ENCODE peak calls at places on chromosomes 3 and 15, in seven cellular contexts. T is RWPE2; H is stimulated activated CD4-positive, alpha-beta T cell treated with anti-CD3 and anti-CD28 coated beads, Interleukin-2, amount 100 ng/mL, for 48 hours; C is WTC11; Y is endodermal cell; S is neural crest cell; D is retina. L is an unnamed sample.

GRCh38 chr15:68315495-68316007 is 38.0 kb downstream of the FEM1B start:
- DNase-seq in T (peak), H (no peak), C (peak), Y (peak), S (no peak), D (no peak), L (peak)

GRCh38 chr3:135771760-135772159 is 193.8 kb upstream of the PPP2R3A start:
- DNase-seq in T (no peak), H (no peak), C (no peak), Y (no peak), S (no peak), D (peak), L (no peak)

GRCh38 chr3:21551019-21551418 is 200.0 kb downstream of the ZNF385D start:
- DNase-seq in T (no peak), H (no peak), C (no peak), Y (peak), S (no peak), D (no peak), L (no peak)

GRCh38 chr15:70863450-70864218 is 9.7 kb upstream of the LARP6 start:
- DNase-seq in T (peak), H (no peak), C (no peak), Y (no peak), S (no peak), D (no peak), L (no peak)

GRCh38 chr3:139848660-139849059 is 86.3 kb upstream of the CLSTN2 start:
- DNase-seq in T (no peak), H (no peak), C (no peak), Y (no peak), S (no peak), D (no peak), L (no peak)

GRCh38 chr3:109025896-109026295 is 72.2 kb upstream of the GUCA1C start:
- DNase-seq in T (no peak), H (no peak), C (no peak), Y (no peak), S (no peak), D (no peak), L (no peak)

GRCh38 chr3:103048371-103048722 is 613.5 kb downstream of the ZPLD1 start:
- DNase-seq in T (no peak), H (no peak), C (no peak), Y (no peak), S (no peak), D (no peak), L (no peak)

GRCh38 chr3:169044341-169045113 is 619.0 kb downstream of the MECOM start:
- DNase-seq in T (no peak), H (no peak), C (no peak), Y (no peak), S (no peak), D (no peak), L (no peak)

GRCh38 chr3:54836876-54837275 is 91.0 kb downstream of the LRTM1 start:
- DNase-seq in T (no peak), H (no peak), C (no peak), Y (no peak), S (no peak), D (no peak), L (no peak)

GRCh38 chr3:189084620-189085019 is 87.2 kb upstream of the TPRG1 start:
- DNase-seq in T (no peak), H (no peak), C (no peak), Y (no peak), S (no peak), D (no peak), L (no peak)

GRCh38 chr3:134029734-134030381 is at the start of gene SLCO2A1:
- DNase-seq in T (no peak), H (peak), C (peak), Y (peak), S (peak), D (no peak), L (peak)

GRCh38 chr3:169526246-169526645 is 137.3 kb downstream of the MECOM start:
- DNase-seq in T (no peak), H (no peak), C (no peak), Y (no peak), S (no peak), D (no peak), L (no peak)

GRCh38 chr3:43286886-43287301 is 554 bp downstream of the SNRK start:
- DNase-seq in T (no peak), H (no peak), C (no peak), Y (peak), S (peak), D (peak), L (no peak)

GRCh38 chr15:31487811-31488436 is 161.3 kb downstream of the KLF13 start:
- DNase-seq in T (peak), H (no peak), C (no peak), Y (peak), S (no peak), D (no peak), L (no peak)

GRCh38 chr15:23877502-23878412 is 190.7 kb upstream of the NDN start:
- DNase-seq in T (no peak), H (peak), C (peak), Y (peak), S (peak), D (peak), L (no peak)

GRCh38 chr3:150307862-150308261 is 100.2 kb upstream of the TSC22D2 start:
- DNase-seq in T (no peak), H (no peak), C (no peak), Y (no peak), S (no peak), D (no peak), L (no peak)

GRCh38 chr3:133211449-133211848 is 173.3 kb downstream of the TMEM108 start:
- DNase-seq in T (no peak), H (no peak), C (no peak), Y (peak), S (no peak), D (peak), L (no peak)

GRCh38 chr3:61173685-61174084 is 77.6 kb downstream of the FHIT start:
- DNase-seq in T (no peak), H (no peak), C (no peak), Y (no peak), S (no peak), D (no peak), L (no peak)

GRCh38 chr3:69231929-69232437 is 109.6 kb upstream of the LMOD3 start:
- DNase-seq in T (peak), H (no peak), C (no peak), Y (no peak), S (no peak), D (peak), L (no peak)

GRCh38 chr15:89230277-89230676 is 8.9 kb upstream of the RLBP1 start:
- DNase-seq in T (no peak), H (no peak), C (no peak), Y (no peak), S (no peak), D (no peak), L (no peak)

GRCh38 chr15:56056626-56057025 is 63.2 kb upstream of the NEDD4 start:
- DNase-seq in T (no peak), H (no peak), C (no peak), Y (no peak), S (no peak), D (no peak), L (no peak)

GRCh38 chr3:173502983-173503568 is 105.5 kb downstream of the NLGN1 start:
- DNase-seq in T (no peak), H (no peak), C (no peak), Y (no peak), S (no peak), D (no peak), L (no peak)

GRCh38 chr3:72427575-72427974 is 420.7 kb downstream of the SHQ1 start:
- DNase-seq in T (no peak), H (no peak), C (no peak), Y (no peak), S (no peak), D (no peak), L (no peak)